ENCODE peak calls at places on chromosomes 12 and 14, in four cellular contexts. T, M, K and X are unnamed samples.

GRCh38 chr14:77622562-77622961 is 6.1 kb upstream of the SPTLC2 start:
- DNase-seq in T (no peak), M (no peak), K (no peak), X (no peak)

GRCh38 chr14:102777711-102778615 is 714 bp downstream of the TRAF3 start:
- DNase-seq in M (no peak), T (no peak), K (no peak), X (no peak)

GRCh38 chr12:57717846-57718640 is 20.5 kb downstream of the AGAP2 start:
- DNase-seq in M (peak; percentile 19), T (no peak), K (no peak), X (no peak)

GRCh38 chr14:69002069-69002468 is 23.0 kb upstream of the ACTN1 start:
- DNase-seq in K (no peak), T (peak; percentile 73), M (no peak), X (peak; percentile 30)

GRCh38 chr14:36658091-36659009 is 3.3 kb upstream of the PAX9 start:
- DNase-seq in M (peak; percentile 68), T (no peak), K (no peak), X (no peak)

GRCh38 chr14:104680806-104681688 is 8.4 kb upstream of the INF2 start:
- DNase-seq in T (peak; percentile 73), K (no peak), M (no peak), X (no peak)

GRCh38 chr12:68468036-68468435 is 135.9 kb upstream of the MDM1 start:
- DNase-seq in M (no peak), K (no peak), T (no peak), X (no peak)

GRCh38 chr12:70590051-70590450 is 47.2 kb downstream of the PTPRB start:
- DNase-seq in M (peak; percentile 81), K (no peak), T (peak; percentile 49), X (peak; percentile 67)

GRCh38 chr14:44785096-44785495 is 176.7 kb downstream of the KLHL28 start:
- DNase-seq in K (no peak), T (no peak), M (no peak), X (no peak)

GRCh38 chr14:39668449-39668848 is 236.2 kb upstream of the FBXO33 start:
- DNase-seq in K (no peak), M (no peak), T (no peak), X (no peak)

GRCh38 chr14:24804813-24805212 is 170.8 kb upstream of the GZMB start:
- DNase-seq in M (no peak), K (no peak), T (peak; percentile 85), X (no peak)

GRCh38 chr12:62785941-62786559 is 148.9 kb downstream of the PPM1H start:
- DNase-seq in M (no peak), T (no peak), K (no peak), X (no peak)

GRCh38 chr14:105178868-105179140 is 2.3 kb downstream of the NUDT14 start:
- DNase-seq in T (no peak), K (no peak), M (no peak), X (no peak)

GRCh38 chr14:92538412-92539017 is 24.9 kb downstream of the RIN3 start:
- DNase-seq in M (no peak), T (no peak), K (peak; percentile 42), X (no peak)

GRCh38 chr14:64671591-64671990 is 32.6 kb upstream of the PLEKHG3 start:
- DNase-seq in K (no peak), M (no peak), T (peak; percentile 59), X (peak; percentile 61)

GRCh38 chr12:122078141-122079037 is at the start of gene MLXIP:
- DNase-seq in M (peak; percentile 95), K (no peak), T (peak; percentile 78), X (peak; percentile 95)

GRCh38 chr12:56336361-56337167 is 2.1 kb upstream of the IL23A start:
- DNase-seq in M (no peak), T (no peak), K (peak; percentile 35), X (no peak)

GRCh38 chr14:105854600-105855245 is 328.3 kb downstream of the TMEM121 start:
- DNase-seq in M (no peak), T (no peak), K (no peak), X (no peak)

GRCh38 chr12:59084758-59085383 is 164.6 kb upstream of the LRIG3 start:
- DNase-seq in T (no peak), M (peak; percentile 46), K (no peak), X (peak; percentile 17)

DNA sequence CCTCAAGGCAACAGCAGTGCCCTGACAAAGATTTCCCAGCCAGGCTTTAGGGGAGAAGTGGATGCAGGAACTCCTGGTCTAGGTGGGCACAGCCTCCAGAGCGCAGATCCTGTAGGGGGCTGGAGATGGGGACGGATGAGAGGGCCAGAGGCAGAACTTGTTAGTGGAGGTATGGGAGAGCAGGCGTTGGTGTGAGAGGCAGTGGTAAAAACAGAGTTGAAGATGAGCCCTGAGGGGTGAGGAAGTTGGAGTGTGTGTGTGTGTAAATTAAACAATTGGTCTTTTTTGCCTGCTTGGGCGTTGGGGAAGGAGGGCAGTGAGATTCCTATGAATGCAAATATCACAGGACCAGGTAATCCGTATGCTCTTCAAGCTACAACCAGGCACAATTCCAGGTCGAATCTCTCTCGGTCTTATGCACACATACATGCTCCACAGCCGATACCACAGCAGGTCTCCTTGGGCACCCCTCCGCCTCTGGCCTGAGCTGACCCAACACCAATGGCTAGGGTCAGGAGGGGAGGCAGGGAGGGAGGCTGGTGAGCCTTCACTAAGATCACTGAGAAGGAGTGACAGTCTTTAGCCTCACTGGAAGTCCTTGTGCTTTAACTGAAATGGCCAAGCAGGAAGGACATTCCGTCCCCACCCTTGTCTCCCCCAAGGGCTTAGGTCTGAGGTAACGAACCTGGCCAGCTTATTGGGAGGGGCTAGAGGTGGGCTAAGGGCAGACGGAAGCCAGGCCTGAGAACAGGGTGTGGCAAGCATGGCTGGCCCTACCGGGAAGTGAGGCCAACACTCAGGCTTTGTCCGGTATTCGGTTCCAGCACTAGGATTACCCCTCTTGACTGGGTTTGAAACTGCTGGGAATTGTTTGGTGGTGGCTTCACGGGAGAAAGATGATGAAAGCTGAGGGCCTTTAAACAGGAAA is 1.5 kb upstream of the KRT7 start:
- DNase-seq in T (no peak), M (no peak), K (no peak), X (no peak)
- TF ChIP-seq SUZ12 in T (no peak), M (no peak), K (no peak), X (no peak)

DNA sequence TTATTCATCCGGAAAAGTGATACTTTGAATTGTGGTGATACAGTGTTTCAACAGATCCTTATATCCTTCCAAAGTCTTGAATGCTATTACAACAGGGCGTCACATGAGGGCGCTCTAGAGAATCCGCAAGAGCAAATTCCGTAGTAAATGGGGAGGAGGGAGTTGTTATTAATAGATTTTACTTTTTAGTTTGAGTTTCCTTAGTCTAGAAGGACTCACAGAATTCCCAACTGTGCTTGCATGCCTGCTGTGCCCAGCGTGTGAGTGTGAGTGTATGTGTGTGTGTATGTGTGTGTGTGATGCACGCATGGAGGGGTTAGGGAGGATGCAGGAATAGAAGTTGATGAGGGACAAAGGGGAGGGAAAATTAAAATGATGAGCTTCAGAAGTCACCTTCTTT is 375.3 kb downstream of the C12orf75 start:
- DNase-seq in K (no peak), T (peak; percentile 36), M (peak; percentile 78), X (peak; percentile 43)
- TF ChIP-seq SP1 in K (no peak), T (no peak), M (no peak), X (no peak)

GRCh38 chr12:46556820-46557524 is 184.4 kb upstream of the SLC38A2 start:
- DNase-seq in M (no peak), T (no peak), K (no peak), X (no peak)
- TF ChIP-seq SUZ12 in M (no peak), T (no peak), K (no peak), X (no peak)

DNA sequence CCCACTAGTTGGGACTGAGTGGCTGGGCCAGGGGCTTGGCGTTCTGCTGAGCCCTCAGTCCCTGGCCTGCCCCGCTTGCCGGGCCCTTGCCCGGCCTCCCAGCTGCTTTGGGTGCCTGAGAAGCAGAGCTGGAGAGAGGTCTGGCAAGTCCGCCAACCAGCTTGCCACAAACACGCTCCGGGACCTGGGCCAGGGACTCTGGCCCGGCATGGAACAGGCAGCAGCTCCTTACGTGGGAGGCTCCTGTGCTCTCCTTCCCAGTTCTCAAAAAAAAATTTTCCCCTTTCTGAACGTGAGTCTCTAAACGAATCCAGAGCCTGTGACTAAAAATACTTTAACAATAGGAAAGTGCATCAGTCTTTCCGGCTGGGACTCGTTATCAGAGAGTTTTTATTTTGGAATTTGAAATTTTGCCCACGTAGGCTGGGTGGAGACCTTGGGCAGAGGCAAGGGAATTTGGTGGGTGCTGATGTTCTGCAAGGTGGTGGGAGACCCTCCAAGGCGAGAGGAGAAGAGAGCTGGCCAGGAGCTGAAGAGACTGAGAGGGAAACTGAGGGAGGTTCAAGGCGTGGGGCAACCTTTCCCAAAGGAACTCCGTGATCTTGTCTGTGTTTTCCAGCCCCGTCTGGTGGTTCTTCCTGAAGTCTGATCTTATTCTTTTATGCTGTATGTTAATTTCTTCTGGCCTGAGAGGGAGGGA is 6.8 kb upstream of the NR4A1 start:
- DNase-seq in K (no peak), T (no peak), M (no peak), X (no peak)
- TF ChIP-seq SP1 in K (no peak), T (no peak), M (no peak), X (no peak)

GRCh38 chr14:50037837-50038236 is 78.5 kb downstream of the VCPKMT start:
- DNase-seq in M (no peak), T (no peak), K (no peak), X (no peak)

GRCh38 chr14:50039120-50039517 is 77.3 kb downstream of the VCPKMT start:
- DNase-seq in M (no peak), K (no peak), T (no peak), X (no peak)

GRCh38 chr14:50039734-50040400 is 76.5 kb downstream of the VCPKMT start:
- DNase-seq in T (peak; percentile 39), M (no peak), K (no peak), X (no peak)

GRCh38 chr14:50037240-50037639 is 79.1 kb downstream of the VCPKMT start:
- DNase-seq in M (no peak), T (no peak), K (no peak), X (no peak)

DNA sequence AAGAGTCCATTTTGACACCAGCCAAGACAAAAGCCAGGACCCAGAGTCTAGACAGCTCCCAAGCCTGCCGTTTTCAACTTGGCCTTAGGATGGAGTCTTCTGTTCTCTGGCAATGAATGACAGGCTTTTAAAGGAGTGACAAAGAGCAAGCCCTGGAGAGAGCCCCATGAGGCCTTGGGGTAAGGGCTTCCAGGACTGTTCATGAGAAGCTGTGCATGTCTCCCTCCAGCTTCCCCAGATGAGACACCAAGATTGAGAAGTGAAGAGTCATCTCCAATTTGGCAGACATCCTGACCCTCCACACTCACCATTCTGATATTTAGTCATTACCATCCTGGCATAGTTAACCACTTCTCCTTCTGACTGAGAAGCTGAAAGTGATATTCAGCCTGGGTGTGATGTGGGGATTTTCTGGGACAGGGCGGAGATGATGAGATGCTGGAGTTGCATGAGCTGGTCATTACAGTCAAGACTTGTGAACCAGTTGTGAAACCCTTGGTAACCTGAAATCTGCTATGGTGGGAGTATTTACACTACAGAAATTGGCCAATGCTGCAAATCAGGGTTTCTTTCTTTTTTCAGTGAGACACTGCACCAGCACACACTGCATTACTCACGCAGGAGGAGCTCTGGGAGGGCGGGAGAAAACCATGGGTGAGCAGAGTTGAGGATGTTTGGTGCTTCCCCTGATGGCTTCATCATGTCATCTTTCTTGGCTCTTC is 77.8 kb downstream of the VCPKMT start:
- DNase-seq in M (no peak), T (peak; percentile 20), K (peak; percentile 100), X (no peak)
- TF ChIP-seq SUZ12 in M (no peak), T (no peak), K (no peak), X (no peak)